ENCODE peak calls at places on chromosomes 13 and 19, in five cellular contexts. K, R, N, Y and A are unnamed samples.

GRCh38 chr13:25301347-25302113 is at the start of gene NUP58:
- DNase-seq in K (peak), R (peak), N (peak), Y (peak), A (peak)

GRCh38 chr19:32223595-32224370 is 121.6 kb upstream of the ZNF507 start:
- DNase-seq in K (no peak), R (no peak), N (no peak), Y (no peak), A (no peak)

GRCh38 chr19:45876411-45877197 is 9.3 kb downstream of the IRF2BP1 start:
- DNase-seq in K (no peak), R (peak), N (no peak), Y (peak), A (no peak)

GRCh38 chr19:45767881-45768643 is 990 bp downstream of the SIX5 start:
- DNase-seq in K (peak), R (peak), N (no peak), Y (peak), A (peak)

GRCh38 chr13:51845574-51846318 is 769 bp upstream of the TMEM272 start:
- DNase-seq in K (no peak), R (no peak), N (no peak), Y (no peak), A (no peak)

GRCh38 chr13:80469841-80470378 is 129.0 kb upstream of the SPRY2 start:
- DNase-seq in K (peak), R (peak), N (peak), Y (no peak), A (no peak)

GRCh38 chr13:51342706-51343105 is 3.2 kb downstream of the SERPINE3 start:
- DNase-seq in K (no peak), R (no peak), N (peak), Y (no peak), A (no peak)

GRCh38 chr13:99355267-99356215 is 48.3 kb upstream of the GPR183 start:
- DNase-seq in K (no peak), R (no peak), N (no peak), Y (no peak), A (no peak)

GRCh38 chr19:17757125-17757524 is 5.8 kb downstream of the FCHO1 start:
- DNase-seq in K (no peak), R (peak), N (no peak), Y (no peak), A (peak)

GRCh38 chr13:38530492-38530891 is 156.4 kb upstream of the FREM2 start:
- DNase-seq in K (peak), R (no peak), N (no peak), Y (no peak), A (no peak)

GRCh38 chr19:51096473-51097165 is 11.6 kb downstream of the CTU1 start:
- DNase-seq in K (no peak), R (no peak), N (no peak), Y (no peak), A (no peak)

GRCh38 chr19:48210005-48210404 is 39.5 kb downstream of the ZSWIM9 start:
- DNase-seq in K (no peak), R (no peak), N (no peak), Y (no peak), A (no peak)

GRCh38 chr13:95784161-95784880 is 107.4 kb downstream of the DNAJC3 start:
- DNase-seq in K (no peak), R (no peak), N (peak), Y (no peak), A (no peak)

GRCh38 chr19:53900191-53900860 is 8.8 kb upstream of the CACNG7 start:
- DNase-seq in K (no peak), R (no peak), N (no peak), Y (no peak), A (no peak)

GRCh38 chr19:51694318-51695085 is 1.4 kb downstream of the SPACA6 start:
- DNase-seq in K (no peak), R (no peak), N (no peak), Y (no peak), A (no peak)

GRCh38 chr13:79541426-79542049 is 60.6 kb downstream of the NDFIP2 start:
- DNase-seq in K (peak), R (no peak), N (no peak), Y (peak), A (no peak)

GRCh38 chr19:45340232-45340898 is at the start of gene KLC3:
- DNase-seq in K (no peak), R (peak), N (no peak), Y (peak), A (peak)

GRCh38 chr13:73991884-73992283 is 142.3 kb downstream of the KLF12 start:
- DNase-seq in K (no peak), R (no peak), N (no peak), Y (no peak), A (no peak)

GRCh38 chr19:33381101-33381500 is 7.6 kb downstream of the CEBPG start:
- DNase-seq in K (no peak), R (no peak), N (no peak), Y (no peak), A (no peak)

GRCh38 chr13:102466836-102467235 is 65.0 kb upstream of the FGF14 start:
- DNase-seq in K (no peak), R (no peak), N (no peak), Y (no peak), A (no peak)

GRCh38 chr19:42074513-42075363 is 1.2 kb upstream of the ZNF574 start:
- DNase-seq in K (peak), R (no peak), N (no peak), Y (no peak), A (no peak)

GRCh38 chr19:13794388-13794751 is 873 bp upstream of the ZSWIM4 start:
- DNase-seq in K (no peak), R (peak), N (peak), Y (no peak), A (no peak)

GRCh38 chr19:44111910-44112463 is 1.2 kb upstream of the ZNF225 start:
- DNase-seq in K (no peak), R (no peak), N (peak), Y (peak), A (peak)

GRCh38 chr19:35592226-35592625 is 6.3 kb downstream of the PMIS2 start:
- DNase-seq in K (peak), R (peak), N (no peak), Y (peak), A (peak)

GRCh38 chr19:3980353-3981251 is 4.7 kb downstream of the EEF2 start:
- DNase-seq in K (no peak), R (peak), N (no peak), Y (no peak), A (no peak)

GRCh38 chr13:30734434-30734833 is 909 bp upstream of the ALOX5AP start:
- DNase-seq in K (no peak), R (no peak), N (no peak), Y (no peak), A (no peak)